ENCODE peak calls at places on chromosomes 5 and 9, in six cellular contexts. One of them, this sample, is unnamed.

GRCh38 chr5:78908173-78908901 is 76.8 kb downstream of the ARSB start:
- DNase-seq in right atrium auricular region: peak; percentile 64
- DNase-seq in HCT116: no peak
- DNase-seq in tibial artery: peak; percentile 86
- DNase-seq in A549: no peak
- DNase-seq in mucosa of descending colon: peak; percentile 66
- DNase-seq in this sample: no peak

GRCh38 chr9:93118863-93119702 is 15.0 kb downstream of the NINJ1 start:
- DNase-seq in right atrium auricular region: no peak
- DNase-seq in HCT116: no peak
- DNase-seq in tibial artery: peak; percentile 68
- DNase-seq in A549: no peak
- DNase-seq in mucosa of descending colon: no peak
- DNase-seq in this sample: peak; percentile 28

GRCh38 chr5:126919566-126919965 is 110.8 kb downstream of the MARCHF3 start:
- DNase-seq in right atrium auricular region: no peak
- DNase-seq in HCT116: no peak
- DNase-seq in tibial artery: no peak
- DNase-seq in A549: no peak
- DNase-seq in mucosa of descending colon: no peak
- DNase-seq in this sample: no peak

GRCh38 chr9:93298498-93299417 is 114.8 kb downstream of the WNK2 start:
- DNase-seq in right atrium auricular region: peak; percentile 51
- DNase-seq in HCT116: no peak
- DNase-seq in tibial artery: peak; percentile 58
- DNase-seq in A549: no peak
- DNase-seq in mucosa of descending colon: peak; percentile 71
- DNase-seq in this sample: no peak

GRCh38 chr5:143576721-143577484 is 173.4 kb upstream of the NR3C1 start:
- DNase-seq in right atrium auricular region: no peak
- DNase-seq in HCT116: no peak
- DNase-seq in tibial artery: no peak
- DNase-seq in A549: no peak
- DNase-seq in mucosa of descending colon: no peak
- DNase-seq in this sample: no peak

GRCh38 chr5:71475788-71476384 is 20.4 kb downstream of the BDP1 start:
- DNase-seq in right atrium auricular region: no peak
- DNase-seq in HCT116: no peak
- DNase-seq in tibial artery: no peak
- DNase-seq in A549: peak; percentile 38
- DNase-seq in mucosa of descending colon: no peak
- DNase-seq in this sample: no peak

GRCh38 chr5:154714271-154714986 is 40.7 kb upstream of the LARP1 start:
- DNase-seq in right atrium auricular region: no peak
- DNase-seq in HCT116: no peak
- DNase-seq in tibial artery: no peak
- DNase-seq in A549: no peak
- DNase-seq in mucosa of descending colon: peak; percentile 55
- DNase-seq in this sample: peak; percentile 44

GRCh38 chr5:139975942-139976341 is 67.2 kb downstream of the NRG2 start:
- DNase-seq in right atrium auricular region: no peak
- DNase-seq in HCT116: no peak
- DNase-seq in tibial artery: no peak
- DNase-seq in A549: no peak
- DNase-seq in mucosa of descending colon: no peak
- DNase-seq in this sample: no peak

GRCh38 chr5:137599479-137599878 is 100.4 kb upstream of the SPOCK1 start:
- DNase-seq in right atrium auricular region: no peak
- DNase-seq in HCT116: no peak
- DNase-seq in tibial artery: no peak
- DNase-seq in A549: no peak
- DNase-seq in mucosa of descending colon: no peak
- DNase-seq in this sample: no peak

GRCh38 chr9:82526629-82527028 is 536.3 kb downstream of the RASEF start:
- DNase-seq in right atrium auricular region: no peak
- DNase-seq in HCT116: no peak
- DNase-seq in tibial artery: no peak
- DNase-seq in A549: no peak
- DNase-seq in mucosa of descending colon: no peak
- DNase-seq in this sample: no peak

GRCh38 chr5:134524219-134524825 is 1.1 kb upstream of the JADE2 start:
- DNase-seq in right atrium auricular region: peak; percentile 92
- DNase-seq in HCT116: no peak
- DNase-seq in tibial artery: peak; percentile 94
- DNase-seq in A549: peak; percentile 88
- DNase-seq in mucosa of descending colon: peak; percentile 90
- DNase-seq in this sample: peak; percentile 88

GRCh38 chr5:15483348-15484090 is 16.5 kb upstream of the FBXL7 start:
- DNase-seq in right atrium auricular region: no peak
- DNase-seq in HCT116: no peak
- DNase-seq in tibial artery: no peak
- DNase-seq in A549: no peak
- DNase-seq in mucosa of descending colon: no peak
- DNase-seq in this sample: no peak

GRCh38 chr5:135606431-135606830 is 27.6 kb upstream of the CXCL14 start:
- DNase-seq in right atrium auricular region: peak; percentile 30
- DNase-seq in HCT116: no peak
- DNase-seq in tibial artery: no peak
- DNase-seq in A549: no peak
- DNase-seq in mucosa of descending colon: no peak
- DNase-seq in this sample: no peak

GRCh38 chr9:17204611-17205165 is 69.8 kb downstream of the CNTLN start:
- DNase-seq in right atrium auricular region: no peak
- DNase-seq in HCT116: no peak
- DNase-seq in tibial artery: no peak
- DNase-seq in A549: no peak
- DNase-seq in mucosa of descending colon: no peak
- DNase-seq in this sample: no peak

GRCh38 chr5:132807163-132807838 is 5.8 kb upstream of the SOWAHA start:
- DNase-seq in right atrium auricular region: no peak
- DNase-seq in HCT116: peak; percentile 57
- DNase-seq in tibial artery: peak; percentile 54
- DNase-seq in A549: peak; percentile 71
- DNase-seq in mucosa of descending colon: peak; percentile 93
- DNase-seq in this sample: no peak

GRCh38 chr9:125747053-125747764 is at the start of gene PBX3:
- DNase-seq in right atrium auricular region: no peak
- DNase-seq in HCT116: no peak
- DNase-seq in tibial artery: peak; percentile 78
- DNase-seq in A549: peak; percentile 41
- DNase-seq in mucosa of descending colon: peak; percentile 61
- DNase-seq in this sample: peak; percentile 92

GRCh38 chr5:145681686-145682085 is 153.5 kb downstream of the PRELID2 start:
- DNase-seq in right atrium auricular region: peak; percentile 71
- DNase-seq in HCT116: peak; percentile 75
- DNase-seq in tibial artery: no peak
- DNase-seq in A549: peak; percentile 74
- DNase-seq in mucosa of descending colon: peak; percentile 84
- DNase-seq in this sample: no peak

GRCh38 chr5:142325677-142326479 is 1.1 kb upstream of the SPRY4 start:
- DNase-seq in right atrium auricular region: peak; percentile 72
- DNase-seq in HCT116: peak; percentile 63
- DNase-seq in tibial artery: no peak
- DNase-seq in A549: peak; percentile 90
- DNase-seq in mucosa of descending colon: peak; percentile 67
- DNase-seq in this sample: peak; percentile 86

GRCh38 chr5:142323480-142324376 is 1.1 kb downstream of the SPRY4 start:
- DNase-seq in right atrium auricular region: no peak
- DNase-seq in HCT116: no peak
- DNase-seq in tibial artery: peak; percentile 83
- DNase-seq in A549: peak; percentile 30
- DNase-seq in mucosa of descending colon: peak; percentile 75
- DNase-seq in this sample: no peak

GRCh38 chr5:142326480-142326938 is 1.7 kb upstream of the SPRY4 start:
- DNase-seq in right atrium auricular region: no peak
- DNase-seq in HCT116: no peak
- DNase-seq in tibial artery: no peak
- DNase-seq in A549: no peak
- DNase-seq in mucosa of descending colon: no peak
- DNase-seq in this sample: no peak

GRCh38 chr5:142324377-142324870 is 397 bp downstream of the SPRY4 start:
- DNase-seq in right atrium auricular region: no peak
- DNase-seq in HCT116: no peak
- DNase-seq in tibial artery: peak; percentile 79
- DNase-seq in A549: no peak
- DNase-seq in mucosa of descending colon: peak; percentile 43
- DNase-seq in this sample: peak; percentile 83

DNA sequence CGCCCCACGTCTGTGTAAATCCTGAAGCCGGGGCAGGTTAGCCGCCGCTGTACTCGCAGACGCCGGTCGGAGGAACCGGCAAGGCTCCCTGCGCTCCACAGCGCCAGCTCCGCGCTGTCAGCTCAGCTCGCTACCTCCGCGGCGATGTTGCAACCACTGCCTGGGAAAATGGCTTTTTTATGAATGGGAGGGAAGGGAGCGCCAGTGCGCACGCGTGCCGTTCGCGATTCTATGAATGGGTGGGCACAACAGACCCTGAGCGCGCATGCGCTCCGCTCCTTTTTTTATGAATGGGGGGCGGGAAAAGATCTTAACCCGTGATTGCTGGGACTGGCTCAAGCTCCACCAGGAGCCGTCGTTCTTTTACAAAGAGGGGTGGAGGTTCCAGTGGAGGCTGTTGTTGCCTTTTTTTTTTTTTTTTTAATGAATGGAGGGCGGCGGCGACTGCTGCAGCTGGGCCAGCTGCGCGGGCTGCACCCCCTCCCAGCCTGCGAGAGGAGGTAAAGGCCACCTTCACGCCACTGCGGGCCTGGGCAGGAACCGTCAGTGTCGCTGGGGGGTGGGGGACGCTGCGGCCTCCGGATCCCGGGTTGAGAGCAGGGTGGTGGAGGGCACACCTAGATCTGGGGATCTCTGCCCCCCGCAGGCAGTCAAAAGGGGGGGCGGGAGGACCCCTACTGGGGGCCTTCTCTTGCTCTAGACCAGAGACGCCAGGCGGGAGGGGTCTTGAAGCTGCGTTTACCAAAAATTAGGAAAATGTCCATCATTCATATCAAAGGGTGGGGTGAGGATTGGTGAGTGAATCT is at the start of gene SPRY4:
- DNase-seq in right atrium auricular region: peak; percentile 97
- DNase-seq in HCT116: peak; percentile 95
- DNase-seq in tibial artery: peak; percentile 96
- DNase-seq in A549: peak; percentile 97
- DNase-seq in mucosa of descending colon: peak; percentile 90
- DNase-seq in this sample: peak; percentile 93
- TF ChIP-seq CTCF in right atrium auricular region: no peak
- TF ChIP-seq CTCF in HCT116: no peak
- TF ChIP-seq CTCF in tibial artery: no peak
- TF ChIP-seq CTCF in A549: peak; percentile 7
- TF ChIP-seq CTCF in mucosa of descending colon: no peak
- TF ChIP-seq CTCF in this sample: no peak

GRCh38 chr5:115456056-115456455 is 88.5 kb downstream of the FEM1C start:
- DNase-seq in right atrium auricular region: no peak
- DNase-seq in HCT116: no peak
- DNase-seq in tibial artery: no peak
- DNase-seq in A549: no peak
- DNase-seq in mucosa of descending colon: no peak
- DNase-seq in this sample: no peak

GRCh38 chr5:115459844-115460243 is 84.7 kb downstream of the FEM1C start:
- DNase-seq in right atrium auricular region: no peak
- DNase-seq in HCT116: peak; percentile 2
- DNase-seq in tibial artery: no peak
- DNase-seq in A549: no peak
- DNase-seq in mucosa of descending colon: no peak
- DNase-seq in this sample: no peak

GRCh38 chr5:115457985-115458384 is 86.6 kb downstream of the FEM1C start:
- DNase-seq in right atrium auricular region: no peak
- DNase-seq in HCT116: no peak
- DNase-seq in tibial artery: no peak
- DNase-seq in A549: no peak
- DNase-seq in mucosa of descending colon: peak; percentile 53
- DNase-seq in this sample: peak; percentile 49

GRCh38 chr5:115456539-115456938 is 88.0 kb downstream of the FEM1C start:
- DNase-seq in right atrium auricular region: no peak
- DNase-seq in HCT116: no peak
- DNase-seq in tibial artery: no peak
- DNase-seq in A549: no peak
- DNase-seq in mucosa of descending colon: no peak
- DNase-seq in this sample: no peak

DNA sequence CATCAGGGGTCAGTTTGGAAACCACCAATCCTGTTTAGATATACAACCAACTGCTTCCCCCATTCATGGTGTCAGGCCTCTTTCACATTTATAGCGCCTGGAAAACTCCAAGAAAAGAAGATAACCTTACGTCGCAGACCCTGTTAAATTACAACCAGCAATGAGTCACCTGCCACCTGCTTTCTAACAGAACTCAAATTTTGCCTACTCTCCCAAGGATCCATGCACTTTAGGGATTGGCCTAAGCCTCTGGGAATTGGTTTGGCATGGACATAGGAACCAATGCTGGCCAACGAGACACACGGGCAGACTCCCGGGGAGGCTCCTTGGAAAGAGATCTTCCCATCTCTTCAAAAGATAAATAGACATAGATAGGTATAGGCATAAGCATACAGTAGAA is 87.0 kb downstream of the FEM1C start:
- DNase-seq in right atrium auricular region: no peak
- DNase-seq in HCT116: no peak
- DNase-seq in tibial artery: no peak
- DNase-seq in A549: no peak
- DNase-seq in mucosa of descending colon: no peak
- DNase-seq in this sample: no peak
- H3K4me1 ChIP-seq in right atrium auricular region: no peaks in the 10 kb centered on the region
- H3K4me1 ChIP-seq in HCT116: peaks cover 22% of the 10 kb centered on the region
- H3K4me1 ChIP-seq in tibial artery: no peaks in the 10 kb centered on the region
- H3K4me1 ChIP-seq in A549: peaks cover 59% of the 10 kb centered on the region
- H3K4me1 ChIP-seq in mucosa of descending colon: peaks cover 31% of the 10 kb centered on the region
- H3K4me1 ChIP-seq in this sample: peaks cover 21% of the 10 kb centered on the region

GRCh38 chr5:172660974-172661373 is 19.9 kb downstream of the NEURL1B start:
- DNase-seq in right atrium auricular region: no peak
- DNase-seq in HCT116: no peak
- DNase-seq in tibial artery: no peak
- DNase-seq in A549: no peak
- DNase-seq in mucosa of descending colon: no peak
- DNase-seq in this sample: no peak

GRCh38 chr5:172661536-172661935 is 20.5 kb downstream of the NEURL1B start:
- DNase-seq in right atrium auricular region: no peak
- DNase-seq in HCT116: no peak
- DNase-seq in tibial artery: peak; percentile 46
- DNase-seq in A549: no peak
- DNase-seq in mucosa of descending colon: no peak
- DNase-seq in this sample: no peak

GRCh38 chr5:172658869-172659513 is 17.9 kb downstream of the NEURL1B start:
- DNase-seq in right atrium auricular region: no peak
- DNase-seq in HCT116: no peak
- DNase-seq in tibial artery: peak; percentile 94
- DNase-seq in A549: no peak
- DNase-seq in mucosa of descending colon: peak; percentile 80
- DNase-seq in this sample: no peak

GRCh38 chr5:172659570-172659908 is 18.5 kb downstream of the NEURL1B start:
- DNase-seq in right atrium auricular region: no peak
- DNase-seq in HCT116: no peak
- DNase-seq in tibial artery: no peak
- DNase-seq in A549: no peak
- DNase-seq in mucosa of descending colon: no peak
- DNase-seq in this sample: no peak

GRCh38 chr5:172659909-172660628 is 19.0 kb downstream of the NEURL1B start:
- DNase-seq in right atrium auricular region: peak; percentile 95
- DNase-seq in HCT116: no peak
- DNase-seq in tibial artery: peak; percentile 95
- DNase-seq in A549: peak; percentile 45
- DNase-seq in mucosa of descending colon: peak; percentile 86
- DNase-seq in this sample: peak; percentile 72
- TF ChIP-seq CTCF in right atrium auricular region: no peak
- TF ChIP-seq CTCF in HCT116: no peak
- TF ChIP-seq CTCF in tibial artery: no peak
- TF ChIP-seq CTCF in A549: no peak
- TF ChIP-seq CTCF in mucosa of descending colon: no peak
- TF ChIP-seq CTCF in this sample: no peak

GRCh38 chr5:172864161-172864560 is 30.1 kb downstream of the ERGIC1 start:
- DNase-seq in right atrium auricular region: no peak
- DNase-seq in HCT116: no peak
- DNase-seq in tibial artery: no peak
- DNase-seq in A549: no peak
- DNase-seq in mucosa of descending colon: no peak
- DNase-seq in this sample: no peak
- H3K4me1 ChIP-seq in right atrium auricular region: no peaks in the 10 kb centered on the region
- H3K4me1 ChIP-seq in HCT116: peaks cover 31% of the 10 kb centered on the region
- H3K4me1 ChIP-seq in tibial artery: peaks cover 67% of the 10 kb centered on the region
- H3K4me1 ChIP-seq in A549: peaks cover 99% of the 10 kb centered on the region
- H3K4me1 ChIP-seq in mucosa of descending colon: peaks cover 22% of the 10 kb centered on the region
- H3K4me1 ChIP-seq in this sample: peaks cover 39% of the 10 kb centered on the region